ENCODE peak calls at places on chromosomes 3 and 15, in four cellular contexts. P is A549, E is HepG2, F is K562. K is an unnamed sample.

GRCh38 chr15:23467110-23467600 is 20.1 kb upstream of the GOLGA6L2 start:
- DNase-seq in F (peak; percentile 7), P (peak; percentile 44), E (peak; percentile 23), K (no peak)

GRCh38 chr3:55704521-55704920 is 217.4 kb upstream of the WNT5A start:
- DNase-seq in P (no peak), F (no peak), E (no peak), K (no peak)

GRCh38 chr15:61383421-61383820 is 154.3 kb upstream of the RORA start:
- DNase-seq in E (no peak), P (no peak), F (no peak), K (no peak)

GRCh38 chr15:96767703-96768434 is 437.4 kb downstream of the NR2F2 start:
- DNase-seq in F (no peak), E (no peak), P (no peak), K (no peak)

GRCh38 chr3:42739401-42740158 is 33.5 kb downstream of the CCDC13 start:
- DNase-seq in F (no peak), P (no peak), E (peak; percentile 58), K (no peak)

GRCh38 chr3:184133840-184134745 is 1.1 kb upstream of the EIF2B5 start:
- DNase-seq in F (peak; percentile 61), E (peak; percentile 74), P (peak; percentile 54), K (peak; percentile 83)

GRCh38 chr15:62060116-62060895 is at the start of gene VPS13C:
- DNase-seq in F (peak; percentile 92), P (peak; percentile 94), E (peak; percentile 90), K (peak; percentile 89)

GRCh38 chr15:33310481-33311311 is at the start of gene RYR3:
- DNase-seq in E (no peak), P (no peak), F (no peak), K (peak; percentile 62)

GRCh38 chr15:93049914-93050534 is 39.0 kb downstream of the RGMA start:
- DNase-seq in E (no peak), P (no peak), F (no peak), K (no peak)

GRCh38 chr3:121562148-121562547 is 5.6 kb upstream of the ARGFX start:
- DNase-seq in P (no peak), E (no peak), F (no peak), K (no peak)

DNA sequence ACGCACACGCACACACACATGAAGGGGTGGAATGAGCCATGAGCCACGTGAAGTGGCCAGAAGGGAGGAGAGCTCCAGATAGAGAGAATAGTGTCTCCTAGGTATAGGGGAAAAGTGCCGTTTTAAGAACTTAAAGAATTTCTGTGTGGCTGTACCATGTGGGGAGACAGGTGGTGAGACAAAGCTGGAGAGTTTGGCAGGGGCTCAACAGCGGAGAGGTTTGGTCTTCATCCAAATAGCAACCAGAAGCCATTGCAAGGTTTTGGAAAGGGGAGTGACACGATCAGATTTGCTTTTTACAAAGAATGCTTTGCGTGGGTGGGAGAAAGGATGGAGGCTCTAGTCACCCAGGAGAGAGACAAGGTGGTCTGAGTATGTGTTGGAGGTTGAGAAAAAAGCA is 146.0 kb downstream of the IL20RB start:
- DNase-seq in E (no peak), P (no peak), F (no peak), K (no peak)
- TF ChIP-seq USF2 in E (no peak), P (no peak), F (no peak), K (no peak)

GRCh38 chr15:48337626-48338025 is 6.4 kb downstream of the DUT start:
- DNase-seq in F (no peak), P (no peak), E (no peak), K (no peak)

GRCh38 chr15:48333553-48333952 is 2.3 kb downstream of the DUT start:
- DNase-seq in F (no peak), P (no peak), E (peak; percentile 39), K (no peak)

GRCh38 chr15:48340111-48340510 is 8.9 kb downstream of the DUT start:
- DNase-seq in F (no peak), P (no peak), E (no peak), K (no peak)

GRCh38 chr15:48334260-48334659 is 3.0 kb downstream of the DUT start:
- DNase-seq in P (no peak), E (no peak), F (peak; percentile 16), K (no peak)

DNA sequence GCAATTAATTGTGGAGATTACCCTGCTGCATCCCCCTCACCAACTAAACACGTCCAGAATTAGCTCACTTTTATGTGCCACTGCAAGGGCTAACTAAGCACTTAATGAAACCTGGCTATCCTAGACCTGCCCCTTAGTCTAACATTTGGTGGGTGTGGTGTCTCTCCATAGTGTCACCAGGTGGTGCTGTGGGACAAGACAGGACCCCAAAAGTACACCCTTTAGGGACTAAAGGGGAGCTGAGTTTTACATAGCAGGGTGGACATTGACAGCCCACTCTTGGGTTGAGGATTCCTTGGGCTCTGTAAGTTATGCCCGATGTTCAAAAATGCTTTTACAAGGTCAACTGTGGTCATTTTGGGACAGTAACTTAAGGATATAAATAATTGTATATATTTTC is 5.7 kb downstream of the DUT start:
- DNase-seq in E (peak; percentile 36), P (peak; percentile 4), F (peak; percentile 40), K (peak; percentile 40)
- TF ChIP-seq NR3C1 in E (no peak), P (no peak), F (no peak), K (no peak)

GRCh38 chr3:141049681-141050080 is 1.5 kb upstream of the SPSB4 start:
- DNase-seq in P (peak; percentile 32), F (peak; percentile 20), E (no peak), K (peak; percentile 46)

GRCh38 chr3:141051641-141052569 is 758 bp downstream of the SPSB4 start:
- DNase-seq in P (no peak), E (no peak), F (no peak), K (peak; percentile 71)

GRCh38 chr3:141050576-141050912 is 603 bp upstream of the SPSB4 start:
- DNase-seq in F (no peak), P (no peak), E (no peak), K (peak; percentile 58)

GRCh38 chr3:141052570-141053069 is 1.5 kb downstream of the SPSB4 start:
- DNase-seq in P (no peak), F (no peak), E (no peak), K (peak; percentile 60)

GRCh38 chr3:141050913-141051632 is at the start of gene SPSB4:
- DNase-seq in F (no peak), E (peak; percentile 14), P (peak; percentile 57), K (peak; percentile 91)
- TF ChIP-seq USF2 in F (no peak), E (no peak), P (no peak), K (no peak)

GRCh38 chr15:28147827-28148226 is 48.7 kb upstream of the OCA2 start:
- DNase-seq in P (no peak), E (no peak), F (no peak), K (no peak)
- TF ChIP-seq NR3C1 in P (no peak), E (no peak), F (no peak), K (no peak)

DNA sequence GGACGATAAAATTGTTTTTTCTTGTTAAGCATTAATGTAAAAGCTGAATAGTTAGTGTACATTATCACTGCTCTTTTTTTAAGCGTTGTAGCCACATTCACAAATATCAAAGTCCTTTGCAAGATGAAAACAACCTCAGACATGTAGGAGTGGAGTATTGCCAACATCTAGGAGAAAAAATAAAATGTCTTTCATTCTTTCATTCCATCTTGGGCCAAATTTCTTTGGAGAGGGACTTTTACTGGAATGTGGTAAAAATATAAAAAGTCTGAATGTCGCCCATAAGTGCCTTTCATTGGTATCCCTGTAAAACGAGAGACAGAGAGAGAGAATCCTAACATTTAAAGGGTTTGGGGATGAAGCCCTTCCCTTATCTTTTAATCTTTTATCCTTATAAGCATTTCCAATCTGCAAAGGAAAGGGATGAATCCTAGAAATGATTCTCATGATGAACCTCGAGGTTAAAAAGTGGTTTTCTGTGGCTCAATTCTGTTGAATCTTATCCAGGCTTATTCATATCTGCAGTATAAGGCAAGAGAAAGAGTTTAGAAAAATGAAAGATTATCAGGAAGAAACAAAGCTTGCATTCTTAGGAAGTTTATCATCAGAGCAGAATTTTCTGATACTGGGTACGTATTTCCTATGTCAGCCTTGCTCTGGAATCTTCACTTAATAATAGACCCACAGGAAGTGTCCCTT is 1031.7 kb downstream of the MCTP2 start:
- DNase-seq in P (no peak), F (no peak), E (no peak), K (no peak)
- TF ChIP-seq USF2 in P (no peak), F (no peak), E (no peak), K (no peak)